ENCODE peak calls at places on chromosomes 5 and 9, in five cellular contexts. B is MV-4-11; R is stimulated activated CD4-positive, alpha-beta T cell treated with anti-CD3 and anti-CD28 coated beads, Interleukin-12 subunit alpha, Interleukin-12 subunit beta, amount 100 ng/mL, for 4 hours; K is pancreas; S is foreskin fibroblast. O is an unnamed sample.

GRCh38 chr5:65900746-65901145 is 25.6 kb upstream of the ERBIN start:
- DNase-seq in B (no peak), R (no peak), K (no peak), S (no peak), O (no peak)

GRCh38 chr5:177607452-177608192 is 7.7 kb downstream of the B4GALT7 start:
- DNase-seq in B (peak; percentile 75), R (peak; percentile 62), K (peak; percentile 86), S (peak; percentile 94), O (no peak)

GRCh38 chr9:133991964-133992779 is at the start of gene VAV2:
- DNase-seq in B (peak; percentile 53), R (peak; percentile 50), K (peak; percentile 86), S (peak; percentile 86), O (no peak)

GRCh38 chr9:6680797-6681146 is 35.2 kb upstream of the GLDC start:
- DNase-seq in B (peak; percentile 77), R (peak; percentile 66), K (peak; percentile 78), S (peak; percentile 63), O (no peak)

GRCh38 chr9:38690574-38690973 is 29.4 kb downstream of the FAM240B start:
- DNase-seq in B (no peak), R (no peak), K (no peak), S (no peak), O (no peak)

GRCh38 chr5:177303925-177304391 is 359 bp downstream of the PRELID1 start:
- DNase-seq in B (no peak), R (no peak), K (no peak), S (peak; percentile 33), O (no peak)

GRCh38 chr9:94586814-94587213 is 6.8 kb downstream of the FBP2 start:
- DNase-seq in B (no peak), R (no peak), K (no peak), S (peak; percentile 15), O (no peak)

GRCh38 chr5:158958048-158958994 is 141.4 kb downstream of the EBF1 start:
- DNase-seq in B (no peak), R (no peak), K (no peak), S (no peak), O (peak; percentile 74)

GRCh38 chr9:25129537-25129936 is 548.7 kb downstream of the TUSC1 start:
- DNase-seq in B (no peak), R (no peak), K (no peak), S (no peak), O (no peak)

GRCh38 chr5:135034186-135034962 is at the start of gene PITX1:
- DNase-seq in B (peak; percentile 65), R (peak; percentile 40), K (peak; percentile 76), S (peak; percentile 89), O (no peak)

GRCh38 chr5:115968770-115969169 is 6.5 kb downstream of the LVRN start:
- DNase-seq in B (no peak), R (no peak), K (no peak), S (no peak), O (no peak)

GRCh38 chr5:112316731-112317130 is 102.3 kb downstream of the EPB41L4A start:
- DNase-seq in B (no peak), R (no peak), K (no peak), S (no peak), O (no peak)

GRCh38 chr9:123473226-123473625 is 117.2 kb downstream of the CRB2 start:
- DNase-seq in B (no peak), R (no peak), K (peak; percentile 23), S (peak; percentile 57), O (no peak)

GRCh38 chr9:14313951-14314423 is at the start of gene NFIB:
- DNase-seq in B (no peak), R (no peak), K (peak; percentile 80), S (peak; percentile 80), O (no peak)

GRCh38 chr9:94472766-94473165 is 82.1 kb upstream of the PCAT7 start:
- DNase-seq in B (no peak), R (no peak), K (no peak), S (no peak), O (no peak)

GRCh38 chr9:88870627-88871026 is 120.6 kb upstream of the S1PR3 start:
- DNase-seq in B (no peak), R (no peak), K (no peak), S (no peak), O (no peak)

GRCh38 chr5:126875303-126875785 is 98.4 kb downstream of the LMNB1 start:
- DNase-seq in B (no peak), R (no peak), K (no peak), S (no peak), O (no peak)

GRCh38 chr9:115170674-115171073 is 52.7 kb upstream of the TNC start:
- DNase-seq in B (no peak), R (no peak), K (no peak), S (peak; percentile 83), O (no peak)

GRCh38 chr9:100027543-100027942 is 71.3 kb downstream of the ERP44 start:
- DNase-seq in B (peak; percentile 36), R (no peak), K (no peak), S (no peak), O (no peak)

GRCh38 chr9:2725126-2725525 is 7.8 kb downstream of the KCNV2 start:
- DNase-seq in B (no peak), R (no peak), K (no peak), S (no peak), O (no peak)

GRCh38 chr5:181258576-181258975 is 2.4 kb downstream of the TRIM52 start:
- DNase-seq in B (no peak), R (no peak), K (no peak), S (peak; percentile 12), O (no peak)

GRCh38 chr9:98775831-98776441 is 20.4 kb downstream of the ANKS6 start:
- DNase-seq in B (peak; percentile 68), R (no peak), K (no peak), S (peak; percentile 81), O (peak; percentile 48)

GRCh38 chr9:136409557-136410455 is 608 bp downstream of the ENTR1 start:
- DNase-seq in B (no peak), R (peak; percentile 36), K (peak; percentile 72), S (peak; percentile 69), O (no peak)

O was measured in iPS DF 19.7.